ENCODE peak calls at places on chromosomes 16 and 17, in four cellular contexts. K is CD8-positive, alpha-beta memory T cell; I is T-helper 1 cell; X is mesendoderm. S is an unnamed sample.

GRCh38 chr17:43416998-43417891 is 18.5 kb downstream of the ARL4D start:
- DNase-seq in K (no peak), I (no peak), X (no peak), S (no peak)

GRCh38 chr17:72104863-72105234 is 16.0 kb upstream of the SOX9 start:
- DNase-seq in X (peak), I (no peak), K (no peak), S (no peak)

GRCh38 chr17:8818047-8818446 is 18.9 kb upstream of the MFSD6L start:
- DNase-seq in I (no peak), X (no peak), K (no peak), S (no peak)

GRCh38 chr17:61235821-61236197 is 163.8 kb upstream of the TBX2 start:
- DNase-seq in K (no peak), X (no peak), I (no peak), S (peak)

GRCh38 chr16:68382296-68382718 is 66.0 kb downstream of the SMPD3 start:
- DNase-seq in X (no peak), I (no peak), K (no peak), S (peak)

GRCh38 chr16:67704110-67704509 is 15.0 kb downstream of the GFOD2 start:
- DNase-seq in K (no peak), X (no peak), I (no peak), S (no peak)

GRCh38 chr16:12771341-12771798 is 32.3 kb downstream of the CPPED1 start:
- DNase-seq in I (no peak), X (no peak), K (no peak), S (no peak)

GRCh38 chr17:68431661-68432071 is 25.6 kb downstream of the WIPI1 start:
- DNase-seq in I (peak), K (peak), X (peak), S (peak)

GRCh38 chr17:49210158-49211029 is at the start of the genes ABI3 and GNGT2:
- DNase-seq in K (peak), X (peak), I (peak), S (peak)

GRCh38 chr16:74700206-74701040 is at the start of gene MLKL:
- DNase-seq in K (peak), I (peak), X (peak), S (peak)

GRCh38 chr17:52105601-52106000 is 52.9 kb downstream of the CA10 start:
- DNase-seq in K (no peak), I (no peak), X (no peak), S (no peak)

S was measured in NCI-H82.